ENCODE peak calls at places on chromosome 3, in four cellular contexts. V is CD8-positive, alpha-beta T cell; Q is HepG2; Z is neuronal stem cell. G is an unnamed sample.

GRCh38 chr3:141060287-141060686 is 9.1 kb downstream of the SPSB4 start:
- DNase-seq in V (no peak), Q (no peak), Z (no peak), G (no peak)

GRCh38 chr3:149898771-149899170 is 71.9 kb downstream of the PFN2 start:
- DNase-seq in V (no peak), Q (no peak), Z (no peak), G (no peak)

GRCh38 chr3:170040283-170040907 is 2.6 kb downstream of the GPR160 start:
- DNase-seq in V (no peak), Q (no peak), Z (no peak), G (no peak)

GRCh38 chr3:105997800-105998526 is 129.2 kb upstream of the CBLB start:
- DNase-seq in V (no peak), Q (no peak), Z (no peak), G (no peak)

GRCh38 chr3:64188810-64189560 is 36.3 kb downstream of the PRICKLE2 start:
- DNase-seq in V (no peak), Q (no peak), Z (no peak), G (no peak)

GRCh38 chr3:187809979-187810568 is 64.8 kb upstream of the BCL6 start:
- DNase-seq in V (no peak), Q (peak), Z (no peak), G (no peak)

GRCh38 chr3:108394563-108394962 is 98.2 kb downstream of the HHLA2 start:
- DNase-seq in V (no peak), Q (no peak), Z (no peak), G (no peak)

GRCh38 chr3:101854608-101855304 is 5.4 kb downstream of the NFKBIZ start:
- DNase-seq in V (no peak), Q (peak), Z (no peak), G (no peak)

GRCh38 chr3:111582114-111582461 is 13.1 kb downstream of the ZBED2 start:
- DNase-seq in V (no peak), Q (peak), Z (no peak), G (no peak)

GRCh38 chr3:111584724-111585123 is 10.4 kb downstream of the ZBED2 start:
- DNase-seq in V (no peak), Q (no peak), Z (no peak), G (no peak)

GRCh38 chr3:111578867-111579266 is 16.3 kb downstream of the ZBED2 start:
- DNase-seq in V (no peak), Q (no peak), Z (no peak), G (no peak)

GRCh38 chr3:111579495-111579894 is 15.7 kb downstream of the ZBED2 start:
- DNase-seq in V (no peak), Q (no peak), Z (no peak), G (no peak)

DNA sequence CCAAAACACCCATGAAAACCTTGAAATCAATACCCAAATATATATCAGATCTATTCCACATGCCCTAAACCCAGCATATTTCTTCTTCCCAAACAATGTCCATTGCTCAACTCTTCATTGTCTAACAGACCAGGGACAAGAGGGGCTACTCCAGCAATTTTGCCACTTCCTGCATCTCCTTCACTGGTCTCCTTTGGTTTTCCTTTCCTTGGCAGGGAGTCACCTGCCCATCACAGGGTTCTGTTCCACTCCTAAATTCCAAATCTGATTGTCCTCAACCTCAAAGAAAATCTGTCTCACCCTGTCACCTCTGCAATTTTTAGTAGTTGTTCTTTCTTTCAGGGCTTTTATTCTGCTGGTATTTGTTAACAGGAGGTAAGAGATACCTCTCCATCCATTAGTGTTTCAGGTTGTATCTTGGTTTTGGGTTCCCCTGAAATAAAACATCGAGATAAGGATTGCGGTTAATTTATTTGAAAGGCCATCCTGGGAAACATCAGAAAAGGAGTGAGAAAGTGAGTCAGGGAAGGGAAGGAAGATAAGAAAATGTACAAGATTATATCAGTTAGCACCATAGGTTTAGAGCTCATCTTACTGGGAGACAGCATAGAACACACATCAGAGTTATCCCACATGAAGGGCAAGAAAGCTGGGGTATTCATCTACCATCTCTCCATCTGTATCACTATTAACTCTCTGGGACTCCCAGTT is 13.6 kb downstream of the ZBED2 start:
- DNase-seq in V (no peak), Q (no peak), Z (no peak), G (no peak)
- H3K27ac ChIP-seq in V (no peak), Q (no peak), Z (no peak), G (no peak)

GRCh38 chr3:71776543-71776942 is 8.4 kb downstream of the PROK2 start:
- DNase-seq in V (no peak), Q (no peak), Z (no peak), G (no peak)

GRCh38 chr3:71780430-71780829 is 4.5 kb downstream of the PROK2 start:
- DNase-seq in V (no peak), Q (no peak), Z (no peak), G (no peak)

GRCh38 chr3:71784201-71784913 is 591 bp downstream of the PROK2 start:
- DNase-seq in V (no peak), Q (no peak), Z (peak), G (no peak)

GRCh38 chr3:71778353-71778752 is 6.6 kb downstream of the PROK2 start:
- DNase-seq in V (no peak), Q (no peak), Z (no peak), G (no peak)

GRCh38 chr3:71779674-71780377 is 5.1 kb downstream of the PROK2 start:
- DNase-seq in V (no peak), Q (no peak), Z (no peak), G (no peak)
- H3K27ac ChIP-seq in V (no peak), Q (no peak), Z (no peak), G (no peak)

DNA sequence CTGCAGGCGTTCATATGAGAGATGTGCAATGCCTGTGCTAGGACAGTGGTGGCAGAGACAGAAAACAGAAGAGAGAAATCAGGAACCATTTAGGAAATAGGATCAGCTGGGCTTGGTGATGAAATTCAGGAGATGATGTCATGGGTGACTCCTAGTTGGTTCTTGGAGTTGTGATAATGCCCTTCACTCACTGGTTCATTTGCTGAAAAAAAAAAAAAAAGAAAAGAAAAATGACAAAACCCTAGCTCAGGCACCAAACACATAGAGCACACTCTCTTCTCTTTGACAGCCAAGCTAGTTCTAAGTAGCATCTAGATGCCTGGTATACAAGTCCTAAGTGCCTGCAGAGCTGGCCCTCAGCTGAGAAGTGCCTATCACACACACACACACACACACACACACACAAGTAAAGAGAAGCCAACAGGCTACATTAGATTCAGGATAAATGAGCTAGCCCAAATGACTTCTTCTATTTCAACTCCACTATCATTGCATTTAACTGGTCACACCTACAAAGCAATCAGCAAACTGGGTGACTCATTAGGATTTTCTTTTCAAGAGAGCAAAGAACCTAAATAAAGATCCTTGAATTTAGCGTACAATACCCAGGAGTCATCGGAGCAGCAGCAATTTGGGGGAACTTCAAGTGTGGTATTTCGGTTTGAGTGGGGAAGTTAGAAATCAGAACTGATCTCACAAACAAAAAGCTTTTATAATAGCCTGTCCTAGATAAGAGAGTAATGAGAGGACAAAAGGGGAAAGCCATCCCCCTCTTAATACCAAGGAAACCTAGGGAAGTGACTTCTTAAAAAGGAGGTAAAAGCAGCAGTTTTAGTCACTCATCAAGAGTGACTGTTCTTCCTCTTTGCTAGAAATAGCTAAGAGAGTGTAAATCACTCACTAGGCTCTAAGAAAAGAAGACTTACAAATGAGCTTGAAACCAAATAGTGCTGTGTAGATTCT is 112.9 kb downstream of the TNIK start:
- DNase-seq in V (no peak), Q (no peak), Z (no peak), G (no peak)
- H3K27ac ChIP-seq in V (no peak), Q (no peak), Z (no peak), G (no peak)

GRCh38 chr3:122233109-122233952 is 49.9 kb downstream of the CASR start:
- DNase-seq in V (no peak), Q (no peak), Z (no peak), G (no peak)
- H3K27ac ChIP-seq in V (no peak), Q (no peak), Z (no peak), G (no peak)

GRCh38 chr3:197371521-197372075 is 73.2 kb upstream of the DLG1 start:
- DNase-seq in V (no peak), Q (no peak), Z (no peak), G (no peak)
- H3K27ac ChIP-seq in V (no peak), Q (peak), Z (no peak), G (no peak)

DNA sequence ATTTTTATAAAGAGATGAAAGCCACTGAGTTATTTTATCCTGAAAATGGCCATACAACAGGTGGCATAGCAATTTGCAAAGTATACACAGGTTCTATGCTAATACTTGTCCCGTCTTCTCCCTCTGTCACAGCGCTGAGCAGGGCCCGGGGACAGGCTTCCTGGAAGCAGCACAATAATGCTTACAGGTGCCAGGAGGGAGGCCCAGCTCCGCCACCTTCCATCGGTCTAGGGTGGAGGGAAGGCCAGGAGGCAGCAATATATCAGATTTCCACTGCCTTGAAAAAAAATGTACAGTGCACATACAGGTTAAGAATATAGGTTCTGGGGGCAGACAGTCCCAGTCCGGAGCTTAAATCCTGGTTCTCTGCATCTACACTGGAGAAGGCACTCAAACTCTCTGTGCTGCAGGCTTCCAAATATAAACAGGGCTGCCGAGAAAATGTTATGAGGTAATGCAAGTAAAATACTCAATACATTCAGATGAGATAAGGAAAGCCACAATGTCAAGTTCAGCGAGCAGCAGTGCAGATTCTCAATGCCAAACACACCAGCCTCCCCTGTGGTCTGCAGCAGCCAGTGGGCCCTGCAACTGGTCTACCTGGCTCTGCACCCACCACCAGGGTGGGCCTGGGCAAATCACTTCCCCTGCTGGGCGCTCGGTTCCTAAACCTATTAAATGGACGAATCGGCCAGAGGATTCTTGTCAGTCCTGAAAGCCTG is 189.6 kb downstream of the XXYLT1 start:
- DNase-seq in V (no peak), Q (no peak), Z (no peak), G (no peak)
- H3K27ac ChIP-seq in V (no peak), Q (no peak), Z (no peak), G (no peak)

G was measured in effector memory CD4-positive, alpha-beta T cell.